ENCODE peak calls at places on chromosomes 13 and 19, in eight cellular contexts. P, E, G, O, S, B, H and X are unnamed samples.

GRCh38 chr13:80047406-80047805 is 293.5 kb downstream of the SPRY2 start:
- DNase-seq in P (no peak), E (no peak), G (no peak), O (no peak), S (no peak), B (no peak), H (no peak), X (no peak)

GRCh38 chr13:94968040-94968756 is 255.9 kb upstream of the SOX21 start:
- DNase-seq in P (no peak), E (peak), G (no peak), O (no peak), S (peak), B (peak), H (no peak), X (no peak)

GRCh38 chr13:33639640-33640080 is 178.3 kb upstream of the RFC3 start:
- DNase-seq in P (no peak), E (no peak), G (no peak), O (no peak), S (no peak), B (no peak), H (no peak), X (no peak)

GRCh38 chr13:29578300-29579048 is 17.0 kb downstream of the SLC7A1 start:
- DNase-seq in P (no peak), E (no peak), G (no peak), O (no peak), S (no peak), B (no peak), H (no peak), X (no peak)

GRCh38 chr19:37342753-37343152 is 28.1 kb upstream of the ZNF527 start:
- DNase-seq in P (no peak), E (no peak), G (no peak), O (no peak), S (no peak), B (no peak), H (no peak), X (no peak)

GRCh38 chr13:31441804-31442487 is 242.2 kb downstream of the B3GLCT start:
- DNase-seq in P (no peak), E (no peak), G (no peak), O (no peak), S (peak), B (no peak), H (no peak), X (no peak)

GRCh38 chr13:97435794-97436193 is 1.8 kb downstream of the RAP2A start:
- DNase-seq in P (no peak), E (no peak), G (no peak), O (no peak), S (no peak), B (peak), H (no peak), X (no peak)

GRCh38 chr19:20999731-21000352 is 20.6 kb upstream of the ZNF430 start:
- DNase-seq in P (peak), E (peak), G (peak), O (peak), S (peak), B (peak), H (no peak), X (peak)

GRCh38 chr19:9586764-9587163 is 2.5 kb upstream of the ZNF121 start:
- DNase-seq in P (peak), E (peak), G (peak), O (peak), S (peak), B (peak), H (no peak), X (peak)

GRCh38 chr13:109917422-109917821 is 131.0 kb upstream of the IRS2 start:
- DNase-seq in P (no peak), E (no peak), G (no peak), O (no peak), S (no peak), B (no peak), H (no peak), X (no peak)

GRCh38 chr13:50468849-50469669 is 374.4 kb downstream of the DLEU7 start:
- DNase-seq in P (no peak), E (no peak), G (no peak), O (no peak), S (no peak), B (no peak), H (no peak), X (no peak)

GRCh38 chr19:2117215-2117960 is 20.7 kb downstream of the IZUMO4 start:
- DNase-seq in P (no peak), E (no peak), G (no peak), O (no peak), S (peak), B (no peak), H (no peak), X (no peak)

GRCh38 chr13:75789451-75790197 is 153.5 kb downstream of the LMO7 start:
- DNase-seq in P (no peak), E (no peak), G (no peak), O (no peak), S (no peak), B (no peak), H (no peak), X (no peak)

GRCh38 chr19:19651076-19651475 is 7.6 kb upstream of the GMIP start:
- DNase-seq in P (no peak), E (peak), G (no peak), O (no peak), S (peak), B (no peak), H (no peak), X (no peak)

GRCh38 chr13:40149611-40150283 is 494.3 kb downstream of the COG6 start:
- DNase-seq in P (no peak), E (no peak), G (no peak), O (no peak), S (no peak), B (peak), H (no peak), X (no peak)